ENCODE peak calls at places on chromosome 1, in ten cellular contexts. D, O, Y, J, G, B, H, R, X and Z are unnamed samples.
A peak's percentile ranks its signal among the peaks of the same experiment; 100 is the strongest.

GRCh38 chr1:93703649-93704048 is 22.0 kb upstream of the BCAR3 start:
- DNase-seq in D (no peak), O (no peak), Y (no peak), J (no peak), G (peak; percentile 44), B (no peak), H (peak; percentile 82), R (no peak), X (no peak), Z (no peak)

GRCh38 chr1:6273380-6273891 is 12.5 kb upstream of the GPR153 start:
- DNase-seq in D (no peak), O (no peak), Y (no peak), J (no peak), G (no peak), B (no peak), H (no peak), R (no peak), X (no peak), Z (no peak)

GRCh38 chr1:151325231-151325630 is 2.0 kb downstream of the PI4KB start:
- DNase-seq in D (no peak), O (no peak), Y (no peak), J (no peak), G (no peak), B (no peak), H (no peak), R (no peak), X (no peak), Z (no peak)

GRCh38 chr1:229434641-229435051 is 752 bp upstream of the ACTA1 start:
- DNase-seq in D (no peak), O (no peak), Y (no peak), J (no peak), G (no peak), B (no peak), H (no peak), R (no peak), X (no peak), Z (no peak)

GRCh38 chr1:152148051-152148450 is 11.0 kb downstream of the RPTN start:
- DNase-seq in D (no peak), O (no peak), Y (no peak), J (no peak), G (no peak), B (no peak), H (no peak), R (no peak), X (no peak), Z (no peak)

GRCh38 chr1:11610629-11611180 is 43.5 kb downstream of the FBXO2 start:
- DNase-seq in D (no peak), O (no peak), Y (no peak), J (no peak), G (no peak), B (no peak), H (no peak), R (no peak), X (no peak), Z (no peak)

GRCh38 chr1:116352349-116352813 is 20.7 kb upstream of the ATP1A1 start:
- DNase-seq in D (no peak), O (peak; percentile 28), Y (no peak), J (no peak), G (no peak), B (no peak), H (no peak), R (no peak), X (no peak), Z (no peak)

GRCh38 chr1:205920159-205920558 is 23.1 kb downstream of the SLC26A9 start:
- DNase-seq in D (no peak), O (no peak), Y (no peak), J (no peak), G (peak; percentile 8), B (no peak), H (no peak), R (no peak), X (no peak), Z (no peak)

GRCh38 chr1:207966521-207966920 is 55.6 kb upstream of the CD34 start:
- DNase-seq in D (no peak), O (no peak), Y (no peak), J (no peak), G (no peak), B (no peak), H (no peak), R (no peak), X (no peak), Z (no peak)